ENCODE peak calls at places on chromosomes 1 and 21, in four cellular contexts. J is H9, X is neural progenitor cell, F is neuronal stem cell. U is an unnamed sample.

GRCh38 chr1:164610528-164611222 is 51.7 kb downstream of the PBX1 start:
- DNase-seq in J (no peak), X (no peak), F (no peak), U (no peak)

GRCh38 chr1:34851431-34852105 is 8.0 kb downstream of the SMIM12 start:
- DNase-seq in J (no peak), X (no peak), F (no peak), U (no peak)

GRCh38 chr1:18256318-18257235 is 149.0 kb downstream of the IGSF21 start:
- DNase-seq in J (peak), X (peak), F (peak), U (no peak)

GRCh38 chr1:32741417-32742131 is 39.0 kb upstream of the SYNC start:
- DNase-seq in J (no peak), X (peak), F (no peak), U (no peak)

GRCh38 chr1:38815903-38816627 is 43.5 kb downstream of the RRAGC start:
- DNase-seq in J (peak), X (no peak), F (no peak), U (no peak)

GRCh38 chr1:154694995-154695394 is 87.0 kb upstream of the ADAR start:
- DNase-seq in J (no peak), X (no peak), F (no peak), U (no peak)

GRCh38 chr1:116762781-116763115 is 8.5 kb downstream of the CD2 start:
- DNase-seq in J (no peak), X (no peak), F (no peak), U (no peak)

GRCh38 chr1:234556245-234556943 is 53.6 kb downstream of the IRF2BP2 start:
- DNase-seq in J (no peak), X (no peak), F (no peak), U (no peak)

GRCh38 chr1:100862591-100862990 is 32.1 kb downstream of the EXTL2 start:
- DNase-seq in J (no peak), X (no peak), F (no peak), U (no peak)

GRCh38 chr1:231460614-231461013 is 38.5 kb upstream of the EGLN1 start:
- DNase-seq in J (no peak), X (no peak), F (no peak), U (no peak)

GRCh38 chr1:238652346-238652968 is 733.9 kb upstream of the CHRM3 start:
- DNase-seq in J (no peak), X (no peak), F (no peak), U (no peak)

GRCh38 chr1:86774305-86775304 is 70.2 kb downstream of the SH3GLB1 start:
- DNase-seq in J (peak), X (peak), F (no peak), U (peak)

GRCh38 chr21:37367758-37368535 is 1.4 kb downstream of the DYRK1A start:
- DNase-seq in J (no peak), X (peak), F (no peak), U (no peak)

GRCh38 chr1:19872190-19872589 is 10.0 kb upstream of the OTUD3 start:
- DNase-seq in J (no peak), X (no peak), F (no peak), U (peak)

GRCh38 chr1:111161843-111162242 is 21.8 kb downstream of the CEPT1 start:
- DNase-seq in J (no peak), X (no peak), F (no peak), U (no peak)

GRCh38 chr1:32766328-32766972 is 50.7 kb downstream of the YARS1 start:
- DNase-seq in J (peak), X (no peak), F (no peak), U (no peak)

GRCh38 chr1:1599030-1599916 is 662 bp downstream of the FNDC10 start:
- DNase-seq in J (peak), X (peak), F (peak), U (no peak)

GRCh38 chr1:155650231-155650757 is 38.3 kb downstream of the YY1AP1 start:
- DNase-seq in J (no peak), X (no peak), F (no peak), U (no peak)

GRCh38 chr1:6260961-6261614 is at the start of gene GPR153:
- DNase-seq in J (peak), X (peak), F (no peak), U (no peak)

GRCh38 chr1:13935336-13935735 is 235.3 kb downstream of the PRDM2 start:
- DNase-seq in J (no peak), X (no peak), F (no peak), U (no peak)

GRCh38 chr1:31937300-31938183 is 626 bp downstream of the PTP4A2 start:
- DNase-seq in J (peak), X (peak), F (no peak), U (no peak)

GRCh38 chr1:45796946-45797345 is 6.5 kb upstream of the MAST2 start:
- DNase-seq in J (no peak), X (peak), F (peak), U (no peak)

GRCh38 chr1:54937469-54937868 is 43.0 kb upstream of the TMEM61 start:
- DNase-seq in J (no peak), X (peak), F (no peak), U (no peak)

GRCh38 chr1:244456586-244456985 is 4.5 kb upstream of the CATSPERE start:
- DNase-seq in J (no peak), X (no peak), F (no peak), U (no peak)

GRCh38 chr1:55310517-55310927 is 95.4 kb upstream of the USP24 start:
- DNase-seq in J (no peak), X (no peak), F (no peak), U (peak)

GRCh38 chr21:14683021-14683420 is 136.9 kb upstream of the SAMSN1 start:
- DNase-seq in J (no peak), X (no peak), F (no peak), U (no peak)

GRCh38 chr1:228092342-228093049 is 10.0 kb downstream of the ARF1 start:
- DNase-seq in J (no peak), X (no peak), F (no peak), U (no peak)

GRCh38 chr1:214513394-214513793 is 38.0 kb downstream of the PTPN14 start:
- DNase-seq in J (no peak), X (no peak), F (no peak), U (no peak)

GRCh38 chr1:93255222-93256079 is 74.9 kb downstream of the CCDC18 start:
- DNase-seq in J (no peak), X (no peak), F (no peak), U (no peak)

GRCh38 chr1:167443757-167444156 is 74.6 kb downstream of the CD247 start:
- DNase-seq in J (no peak), X (no peak), F (no peak), U (no peak)

GRCh38 chr1:171623651-171624331 is 1.7 kb downstream of the MYOCOS start:
- DNase-seq in J (no peak), X (no peak), F (no peak), U (no peak)

GRCh38 chr1:179080866-179081695 is 789 bp upstream of the TOR3A start:
- DNase-seq in J (no peak), X (peak), F (no peak), U (no peak)

GRCh38 chr1:39575191-39576015 is 1.2 kb downstream of the PABPC4 start:
- DNase-seq in J (peak), X (peak), F (peak), U (no peak)

GRCh38 chr1:116873680-116874271 is 35.9 kb upstream of the PTGFRN start:
- DNase-seq in J (no peak), X (no peak), F (no peak), U (no peak)

GRCh38 chr1:183222909-183223308 is 36.8 kb downstream of the LAMC2 start:
- DNase-seq in J (no peak), X (no peak), F (no peak), U (no peak)

GRCh38 chr1:234825498-234826176 is 215.7 kb upstream of the IRF2BP2 start:
- DNase-seq in J (no peak), X (no peak), F (no peak), U (no peak)

GRCh38 chr1:223393275-223394214 is at the start of gene CCDC185:
- DNase-seq in J (no peak), X (no peak), F (no peak), U (no peak)

DNA sequence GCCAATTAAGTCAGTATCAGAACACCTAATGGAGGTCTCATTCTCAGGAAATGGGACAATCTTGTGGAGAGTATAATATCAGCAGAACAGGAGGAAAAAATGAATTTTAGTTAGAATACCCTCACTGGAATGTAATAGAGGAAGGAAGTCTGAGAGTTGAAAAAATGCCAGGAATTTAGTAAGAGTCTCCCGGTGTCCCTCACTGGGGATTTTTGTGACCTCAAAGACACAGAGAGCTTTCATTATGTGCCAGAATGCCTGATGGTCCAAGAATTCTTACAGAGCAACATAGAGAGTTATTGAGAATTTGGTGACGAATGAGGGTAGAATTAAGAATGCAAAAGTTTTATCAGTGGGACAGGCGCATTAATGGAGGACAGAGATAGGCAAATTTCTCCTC is 443.5 kb upstream of the B3GALT2 start:
- DNase-seq in J (no peak), X (peak), F (no peak), U (no peak)
- H2AFZ ChIP-seq in J (no peak), X (no peak), F (peak), U (no peak)

GRCh38 chr1:113859478-113860175 is 11.9 kb downstream of the PTPN22 start:
- DNase-seq in J (no peak), X (no peak), F (no peak), U (no peak)
- H3K9ac ChIP-seq in J (no peak), X (no peak), F (no peak), U (no peak)

GRCh38 chr1:4656533-4657140 is 2.2 kb downstream of the AJAP1 start:
- DNase-seq in J (no peak), X (no peak), F (no peak), U (no peak)
- H2AFZ ChIP-seq in J (no peak), X (no peak), F (no peak), U (no peak)

GRCh38 chr1:12595839-12596821 is 21.9 kb downstream of the DHRS3 start:
- DNase-seq in J (peak), X (peak), F (no peak), U (no peak)

GRCh38 chr1:12594966-12595838 is 22.8 kb downstream of the DHRS3 start:
- DNase-seq in J (peak), X (peak), F (peak), U (no peak)

GRCh38 chr1:12592496-12592895 is 25.5 kb downstream of the DHRS3 start:
- DNase-seq in J (no peak), X (peak), F (no peak), U (no peak)

GRCh38 chr1:12593621-12594066 is 24.4 kb downstream of the DHRS3 start:
- DNase-seq in J (no peak), X (no peak), F (no peak), U (no peak)

GRCh38 chr1:12594490-12594889 is 23.5 kb downstream of the DHRS3 start:
- DNase-seq in J (no peak), X (no peak), F (no peak), U (no peak)
- H3K9ac ChIP-seq in J (no peak), X (no peak), F (no peak), U (no peak)

DNA sequence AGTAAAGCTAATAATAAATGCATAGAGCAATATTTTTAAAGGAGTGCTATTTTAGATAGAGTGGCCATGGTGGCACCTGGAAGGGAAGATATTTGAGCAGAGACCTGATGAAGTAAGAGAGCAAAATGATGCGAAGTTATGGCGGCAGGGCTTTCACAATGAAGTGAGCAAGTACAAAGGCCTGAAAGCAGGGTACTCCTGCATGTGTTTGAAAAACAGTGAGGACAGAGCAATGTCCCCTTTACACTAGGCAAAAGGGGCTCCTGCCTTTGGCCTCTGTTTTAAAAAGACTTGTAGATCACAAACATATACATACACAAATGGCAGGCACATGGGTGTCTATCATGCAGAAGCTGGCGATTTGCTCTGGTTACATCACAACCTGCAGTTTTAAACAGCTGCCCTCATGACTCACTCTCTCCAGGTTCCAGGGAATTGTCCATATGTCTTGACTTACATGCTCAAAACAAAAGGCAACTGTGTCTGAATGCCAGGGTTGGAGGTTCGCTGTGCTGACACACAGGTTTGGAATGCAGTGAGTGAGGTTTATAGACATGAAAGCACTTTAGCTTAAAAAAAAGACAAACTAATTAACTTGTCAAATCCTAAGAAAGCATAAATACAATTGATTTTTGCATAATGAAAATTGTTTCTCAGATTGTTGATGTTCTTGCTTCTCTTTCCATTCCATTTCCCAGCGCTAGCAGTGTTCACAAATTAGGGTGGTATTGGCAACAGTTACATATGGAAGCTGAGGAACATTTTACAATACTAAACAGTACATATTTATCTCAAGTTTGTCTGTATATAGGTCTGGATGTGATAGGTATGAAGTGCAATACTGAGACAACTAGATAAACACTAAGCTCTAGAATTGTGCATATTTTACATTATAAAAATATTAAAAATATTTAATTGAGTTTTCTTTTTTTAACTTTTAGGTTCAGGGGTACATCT is 313.9 kb downstream of the BARHL2 start:
- DNase-seq in J (peak), X (peak), F (peak), U (peak)
- H2AFZ ChIP-seq in J (no peak), X (peak), F (peak), U (no peak)

GRCh38 chr1:89697397-89697796 is 64.5 kb downstream of the LRRC8C start:
- DNase-seq in J (no peak), X (no peak), F (no peak), U (no peak)

GRCh38 chr1:89698020-89698560 is 65.2 kb downstream of the LRRC8C start:
- DNase-seq in J (no peak), X (no peak), F (no peak), U (no peak)

GRCh38 chr1:89698624-89699023 is 65.7 kb downstream of the LRRC8C start:
- DNase-seq in J (no peak), X (no peak), F (no peak), U (no peak)

GRCh38 chr1:89692601-89693503 is 59.9 kb downstream of the LRRC8C start:
- DNase-seq in J (no peak), X (no peak), F (no peak), U (no peak)

DNA sequence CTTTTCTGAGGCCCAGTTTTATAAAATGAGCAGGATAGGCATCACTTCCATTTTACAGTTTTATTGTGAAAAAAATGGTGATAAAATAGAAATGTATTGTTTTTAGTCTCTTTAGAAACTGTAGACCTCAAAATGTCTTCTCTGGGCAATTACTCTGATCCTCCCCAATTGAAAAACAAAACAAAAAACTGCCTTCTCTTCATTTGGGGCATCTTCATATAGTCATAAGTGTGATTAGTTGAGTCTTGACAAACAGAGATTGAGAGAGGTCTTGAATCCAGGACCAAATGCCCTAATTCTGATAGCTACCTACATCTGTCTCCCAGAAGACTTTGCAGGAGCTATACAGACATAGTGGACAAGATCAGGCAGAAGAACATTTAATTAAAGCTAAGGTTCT is 62.9 kb downstream of the LRRC8C start:
- DNase-seq in J (no peak), X (no peak), F (no peak), U (no peak)
- H3K9ac ChIP-seq in J (no peak), X (no peak), F (no peak), U (no peak)

GRCh38 chr21:35981514-35982070 is 78.7 kb downstream of the SETD4 start:
- DNase-seq in J (no peak), X (no peak), F (no peak), U (no peak)
- H2AFZ ChIP-seq in J (no peak), X (no peak), F (no peak), U (no peak)

GRCh38 chr1:159780583-159781582 is at the start of gene DUSP23:
- DNase-seq in J (peak), X (peak), F (peak), U (peak)
- H3K9ac ChIP-seq in J (no peak), X (no peak), F (peak), U (peak)

GRCh38 chr1:37714226-37714625 is 21.9 kb downstream of the CDCA8 start:
- DNase-seq in J (no peak), X (no peak), F (no peak), U (no peak)

GRCh38 chr1:37705399-37705798 is 13.1 kb downstream of the CDCA8 start:
- DNase-seq in J (no peak), X (no peak), F (no peak), U (no peak)

GRCh38 chr1:37703061-37703460 is 10.7 kb downstream of the CDCA8 start:
- DNase-seq in J (no peak), X (no peak), F (no peak), U (no peak)

GRCh38 chr1:37704966-37705365 is 12.7 kb downstream of the CDCA8 start:
- DNase-seq in J (no peak), X (no peak), F (no peak), U (no peak)

GRCh38 chr1:37708471-37708870 is 16.2 kb downstream of the CDCA8 start:
- DNase-seq in J (no peak), X (no peak), F (no peak), U (no peak)
- H2AFZ ChIP-seq in J (no peak), X (no peak), F (no peak), U (no peak)